ENCODE peak calls at places on chromosomes 5 and 9, in four cellular contexts. H is IMR-90, Z is K562, Y is endothelial cell of umbilical vein. B is an unnamed sample.
A peak's percentile ranks its signal among the peaks of the same experiment; 100 is the strongest.

GRCh38 chr5:147448766-147449165 is 61.1 kb downstream of the DPYSL3 start:
- DNase-seq in Y (no peak), Z (no peak), H (peak; percentile 41), B (no peak)

GRCh38 chr9:101737705-101738565 is 512 bp downstream of the GRIN3A start:
- DNase-seq in Z (no peak), Y (no peak), H (no peak), B (no peak)

GRCh38 chr5:168796840-168797548 is 217.8 kb upstream of the PANK3 start:
- DNase-seq in H (no peak), Z (no peak), Y (no peak), B (no peak)

GRCh38 chr5:173791878-173792277 is 96.3 kb upstream of the CPEB4 start:
- DNase-seq in Y (no peak), H (no peak), Z (peak; percentile 38), B (no peak)

GRCh38 chr9:14692536-14692917 is 705 bp downstream of the ZDHHC21 start:
- DNase-seq in Y (peak; percentile 49), H (no peak), Z (no peak), B (no peak)

GRCh38 chr5:120479066-120479465 is 15.0 kb downstream of the PRR16 start:
- DNase-seq in Y (no peak), Z (no peak), H (peak; percentile 62), B (no peak)

GRCh38 chr5:166551384-166551783 is 1740.1 kb upstream of the WWC1 start:
- DNase-seq in Y (no peak), Z (no peak), H (no peak), B (no peak)

GRCh38 chr5:158406884-158407790 is 548.2 kb upstream of the CLINT1 start:
- DNase-seq in Y (peak; percentile 53), Z (no peak), H (peak; percentile 74), B (peak; percentile 33)

GRCh38 chr9:7237473-7238243 is 479.9 kb downstream of the KDM4C start:
- DNase-seq in Z (no peak), H (peak; percentile 31), Y (no peak), B (no peak)

GRCh38 chr5:127358274-127358673 is 67.7 kb downstream of the MEGF10 start:
- DNase-seq in Y (peak; percentile 41), Z (no peak), H (no peak), B (no peak)

GRCh38 chr5:126837242-126837641 is 60.3 kb downstream of the LMNB1 start:
- DNase-seq in Y (no peak), Z (no peak), H (no peak), B (no peak)

GRCh38 chr5:65868509-65868908 is 57.9 kb upstream of the ERBIN start:
- DNase-seq in Y (no peak), H (no peak), Z (no peak), B (no peak)

GRCh38 chr5:18745988-18746615 is 1111.8 kb downstream of the TAF11L14 start:
- DNase-seq in Z (peak; percentile 55), H (no peak), Y (peak; percentile 3), B (no peak)

GRCh38 chr5:4419276-4419675 is 720.9 kb upstream of the ADAMTS16 start:
- DNase-seq in H (no peak), Z (no peak), Y (no peak), B (no peak)

GRCh38 chr9:104748359-104749031 is 1.0 kb downstream of the NIPSNAP3A start:
- DNase-seq in H (peak; percentile 13), Y (peak; percentile 50), Z (peak; percentile 43), B (no peak)

GRCh38 chr9:109409998-109410397 is 88.1 kb downstream of the PTPN3 start:
- DNase-seq in Z (peak; percentile 20), H (no peak), Y (no peak), B (no peak)

GRCh38 chr5:72463499-72464052 is 43.6 kb downstream of the ZNF366 start:
- DNase-seq in H (no peak), Z (peak; percentile 62), Y (peak; percentile 69), B (peak; percentile 32)

GRCh38 chr9:114271556-114272510 is 51.1 kb upstream of the ORM1 start:
- DNase-seq in Z (peak; percentile 20), H (peak; percentile 58), Y (peak; percentile 58), B (no peak)

GRCh38 chr9:95193067-95193466 is 124.4 kb downstream of the FANCC start:
- DNase-seq in H (no peak), Z (no peak), Y (no peak), B (no peak)

GRCh38 chr5:172548311-172548731 is 92.7 kb upstream of the NEURL1B start:
- DNase-seq in Z (no peak), H (no peak), Y (no peak), B (no peak)

GRCh38 chr5:173391031-173391430 is 62.8 kb upstream of the STC2 start:
- DNase-seq in H (no peak), Z (no peak), Y (no peak), B (no peak)

GRCh38 chr5:173243215-173243614 is 8.2 kb upstream of the NKX2-5 start:
- DNase-seq in H (no peak), Y (no peak), Z (no peak), B (no peak)

GRCh38 chr5:17365756-17366155 is 132.3 kb upstream of the TAF11L2 start:
- DNase-seq in Y (no peak), Z (no peak), H (peak; percentile 89), B (no peak)

GRCh38 chr5:79966479-79966878 is 24.6 kb downstream of the MTX3 start:
- DNase-seq in H (no peak), Z (no peak), Y (no peak), B (no peak)

GRCh38 chr5:39912880-39913279 is 488.1 kb upstream of the DAB2 start:
- DNase-seq in Y (no peak), Z (no peak), H (no peak), B (no peak)

GRCh38 chr5:83450183-83450839 is 21.2 kb upstream of the VCAN start:
- DNase-seq in Y (peak; percentile 36), H (no peak), Z (no peak), B (no peak)

GRCh38 chr5:38926121-38926520 is 80.3 kb downstream of the OSMR start:
- DNase-seq in Y (peak; percentile 19), H (peak; percentile 63), Z (no peak), B (no peak)

GRCh38 chr9:137252555-137253506 is 1.7 kb downstream of the STPG3 start:
- DNase-seq in H (no peak), Y (no peak), Z (peak; percentile 55), B (no peak)

GRCh38 chr5:177496111-177497010 is 1.0 kb downstream of the PDLIM7 start:
- DNase-seq in H (peak; percentile 94), Z (peak; percentile 95), Y (peak; percentile 87), B (peak; percentile 53)

GRCh38 chr5:136018814-136019777 is 9.7 kb upstream of the TGFBI start:
- DNase-seq in Y (no peak), H (peak; percentile 99), Z (no peak), B (no peak)

GRCh38 chr5:92641031-92641962 is 939.7 kb downstream of the NR2F1-AS1 start:
- DNase-seq in H (peak; percentile 66), Y (peak; percentile 90), Z (no peak), B (no peak)

GRCh38 chr5:9241459-9241858 is 304.4 kb downstream of the SEMA5A start:
- DNase-seq in Y (no peak), H (no peak), Z (no peak), B (no peak)

GRCh38 chr5:124341066-124341943 is 405.1 kb downstream of the ZNF608 start:
- DNase-seq in Z (no peak), H (no peak), Y (peak; percentile 29), B (no peak)

GRCh38 chr5:124342027-124342471 is 404.4 kb downstream of the ZNF608 start:
- DNase-seq in Y (peak; percentile 66), Z (no peak), H (peak; percentile 24), B (no peak)

GRCh38 chr5:124342586-124342985 is 403.9 kb downstream of the ZNF608 start:
- DNase-seq in Z (no peak), H (no peak), Y (no peak), B (no peak)

GRCh38 chr5:124343021-124343420 is 403.4 kb downstream of the ZNF608 start:
- DNase-seq in Y (no peak), H (peak; percentile 34), Z (no peak), B (no peak)

DNA sequence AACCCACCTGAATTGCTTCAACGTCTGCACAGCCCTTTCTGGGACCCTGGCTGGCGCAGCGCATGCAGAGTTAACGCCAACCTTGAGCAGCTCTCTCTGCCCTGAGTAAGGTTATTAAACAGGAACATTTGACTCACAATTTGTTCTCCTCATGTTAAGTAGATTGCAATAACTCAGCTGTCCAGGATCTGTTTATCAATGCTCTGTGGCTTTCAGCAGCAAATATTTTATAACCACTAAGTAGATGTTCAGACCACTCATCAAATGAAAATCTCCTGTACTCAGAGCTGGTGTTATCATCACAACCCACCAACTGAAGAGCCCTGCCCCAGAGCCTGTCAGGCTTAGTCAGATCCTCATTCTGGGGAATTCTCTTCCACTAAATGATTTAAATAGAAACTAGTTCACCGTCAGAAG is 403.0 kb downstream of the ZNF608 start:
- DNase-seq in Y (no peak), H (peak; percentile 95), Z (no peak), B (no peak)
- H3K9me1 ChIP-seq in Y (no peaks in the 10 kb centered on the region), H (peaks cover 3% of the 10 kb centered on the region), Z (no peaks in the 10 kb centered on the region), B (no peaks in the 10 kb centered on the region)

DNA sequence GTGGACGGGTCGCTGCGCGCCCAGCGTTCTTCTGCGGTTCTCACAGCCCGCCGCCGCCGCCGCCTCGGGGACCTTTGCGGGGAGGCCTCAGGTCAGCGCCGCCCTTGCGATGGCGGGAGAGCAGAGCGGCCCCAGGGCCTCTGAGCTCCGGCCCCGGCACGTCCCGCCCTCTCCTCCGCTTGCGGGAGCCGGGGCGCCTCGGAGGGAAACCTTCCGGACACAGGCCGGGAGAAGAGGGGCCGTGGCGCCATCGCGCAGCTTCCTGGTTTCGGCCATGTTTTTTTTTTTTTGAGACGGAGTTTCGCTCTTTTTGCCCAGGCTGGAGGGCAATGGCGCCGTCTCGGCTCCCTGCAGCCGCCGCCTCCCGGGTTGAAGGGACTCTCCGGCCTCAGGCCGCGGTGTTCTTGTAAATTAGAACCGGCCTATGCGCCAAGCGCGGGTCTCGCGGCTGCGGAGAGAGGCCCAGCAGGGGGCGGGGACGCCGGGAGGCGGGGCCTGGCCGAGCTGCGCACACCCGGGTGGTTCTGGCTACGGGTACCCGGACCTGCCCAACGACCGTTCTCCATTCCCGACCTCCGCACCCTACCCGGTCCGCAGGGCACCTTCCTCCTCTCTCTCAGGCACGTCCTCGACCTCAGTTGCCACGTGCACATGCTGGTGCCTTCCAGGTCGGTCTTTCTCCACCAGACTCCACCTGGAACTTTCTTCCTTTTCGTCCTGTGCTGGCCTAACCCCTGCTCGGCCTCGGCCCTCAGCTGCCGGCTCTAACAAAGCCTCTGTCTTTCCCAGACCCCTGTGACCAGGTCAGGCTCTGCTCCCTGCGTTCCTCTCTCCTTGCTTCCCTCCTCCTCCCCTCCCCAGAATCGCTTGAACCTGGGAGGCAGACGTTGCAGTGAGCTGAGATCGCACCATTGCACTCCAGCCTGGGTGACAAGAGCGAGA is 28.8 kb upstream of the MGAT1 start:
- DNase-seq in Z (peak; percentile 82), Y (peak; percentile 80), H (peak; percentile 60), B (peak; percentile 23)
- TF ChIP-seq CTCF in Z (no peak), Y (peak; percentile 32), H (no peak), B (peak; percentile 15)

GRCh38 chr9:123089790-123090189 is 56.3 kb downstream of the GPR21 start:
- DNase-seq in Z (no peak), H (no peak), Y (no peak), B (no peak)
- H3K9me1 ChIP-seq in Z (no peaks in the 10 kb centered on the region), H (peaks cover 11% of the 10 kb centered on the region), Y (no peaks in the 10 kb centered on the region), B (no peaks in the 10 kb centered on the region)

DNA sequence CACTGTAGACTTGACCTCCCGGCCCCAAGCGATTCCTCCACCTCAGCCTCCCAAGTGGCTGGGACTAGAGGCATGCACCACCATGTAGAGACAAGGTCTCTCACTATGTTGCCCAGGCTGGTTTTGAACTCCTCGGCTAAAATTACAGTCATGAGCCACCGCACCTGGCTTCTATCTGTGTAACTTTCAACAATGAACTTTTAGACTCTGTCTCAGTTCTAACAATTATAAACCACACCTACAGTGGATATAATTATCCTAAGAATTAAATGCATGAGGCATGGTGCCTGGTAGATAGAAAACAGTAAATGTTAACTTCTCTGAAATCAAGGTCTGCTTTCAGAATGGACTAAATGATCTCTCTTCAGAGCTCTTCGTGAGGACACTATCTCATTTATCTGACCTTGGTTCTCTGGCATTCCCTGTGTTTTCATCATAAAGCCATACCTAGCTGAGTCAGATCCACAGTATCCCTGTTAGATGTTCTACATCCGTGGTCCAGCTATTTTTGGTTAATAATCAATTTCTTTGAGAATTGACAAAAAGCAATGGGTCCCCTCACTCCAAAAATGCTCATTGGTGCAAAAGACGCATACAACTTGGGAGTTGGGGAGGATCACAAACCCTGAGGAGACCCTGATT is 7.2 kb downstream of the HAVCR1 start:
- DNase-seq in Z (no peak), Y (no peak), H (no peak), B (no peak)
- TF ChIP-seq CTCF in Z (no peak), Y (no peak), H (no peak), B (no peak)